ENCODE peak calls at places on chromosomes 2 and 18, in ten cellular contexts. F is IMR-90; E is kidney epithelial cell; U is cardiac fibroblast; N is Karpas-422; V is choroid plexus epithelial cell; R is astrocyte of the spinal cord; M is CD8-positive, alpha-beta memory T cell; H is prostate gland; C is fibroblast of mammary gland. J is an unnamed sample.

GRCh38 chr2:100767224-100767653 is 52.7 kb upstream of the NPAS2 start:
- DNase-seq in F (peak), E (no peak), U (peak), N (no peak), V (no peak), R (peak), M (no peak), H (peak), C (peak), J (peak)

GRCh38 chr2:64586883-64587481 is 62.9 kb downstream of the AFTPH start:
- DNase-seq in F (peak), E (no peak), U (peak), N (peak), V (peak), R (peak), M (peak), H (no peak), C (peak), J (peak)

GRCh38 chr2:23677836-23678235 is 249.1 kb downstream of the ATAD2B start:
- DNase-seq in F (no peak), E (no peak), U (no peak), N (no peak), V (no peak), R (no peak), M (no peak), H (no peak), C (no peak), J (no peak)

GRCh38 chr2:199814084-199814844 is 36.7 kb downstream of the FTCDNL1 start:
- DNase-seq in F (no peak), E (no peak), U (no peak), N (no peak), V (no peak), R (peak), M (no peak), H (no peak), C (no peak), J (no peak)

GRCh38 chr2:143473206-143473605 is 344.0 kb downstream of the ARHGAP15 start:
- DNase-seq in F (peak), E (peak), U (peak), N (no peak), V (peak), R (peak), M (no peak), H (no peak), C (peak), J (peak)

GRCh38 chr18:22032392-22032961 is 136.9 kb upstream of the GATA6 start:
- DNase-seq in F (peak), E (peak), U (peak), N (no peak), V (peak), R (peak), M (no peak), H (no peak), C (peak), J (peak)

GRCh38 chr18:45166341-45167108 is 448.8 kb upstream of the SLC14A2 start:
- DNase-seq in F (peak), E (peak), U (peak), N (no peak), V (peak), R (peak), M (no peak), H (peak), C (peak), J (peak)

GRCh38 chr2:14530506-14530905 is 102.0 kb upstream of the LRATD1 start:
- DNase-seq in F (peak), E (no peak), U (no peak), N (no peak), V (peak), R (peak), M (no peak), H (no peak), C (peak), J (no peak)

GRCh38 chr2:165586019-165586418 is 116.5 kb downstream of the CSRNP3 start:
- DNase-seq in F (no peak), E (no peak), U (no peak), N (no peak), V (no peak), R (no peak), M (no peak), H (no peak), C (no peak), J (no peak)

GRCh38 chr2:24972315-24972958 is 682 bp upstream of the DNAJC27 start:
- DNase-seq in F (no peak), E (no peak), U (peak), N (peak), V (peak), R (peak), M (peak), H (peak), C (peak), J (peak)

GRCh38 chr2:230347659-230348305 is 20.8 kb downstream of the SP140L start:
- DNase-seq in F (peak), E (no peak), U (peak), N (no peak), V (peak), R (no peak), M (no peak), H (no peak), C (peak), J (peak)

GRCh38 chr2:61335226-61335625 is 135.7 kb downstream of the USP34 start:
- DNase-seq in F (no peak), E (no peak), U (no peak), N (no peak), V (no peak), R (no peak), M (no peak), H (no peak), C (no peak), J (no peak)

DNA sequence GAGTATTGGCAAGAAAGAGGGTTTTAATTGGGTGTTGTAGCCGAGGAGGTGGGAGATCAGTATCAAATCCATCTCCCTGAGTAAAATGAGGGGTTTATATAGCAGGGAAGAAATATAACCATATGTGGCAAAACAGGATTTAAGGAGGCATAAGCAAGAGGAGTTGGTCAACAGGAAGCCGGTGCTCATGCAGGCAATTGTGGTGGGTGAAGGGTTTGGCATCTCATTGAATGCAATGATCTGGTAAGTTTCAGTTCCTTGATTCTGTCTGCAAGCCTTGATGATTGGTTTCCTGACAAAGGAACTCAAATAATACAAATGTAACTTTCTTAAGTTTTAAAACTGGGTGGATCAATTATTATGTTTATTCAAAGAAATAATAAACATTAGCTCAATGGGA is 564.4 kb upstream of the LINC00305 start:
- DNase-seq in F (no peak), E (no peak), U (no peak), N (no peak), V (no peak), R (no peak), M (no peak), H (no peak), C (no peak), J (no peak)
- H3K4me3 ChIP-seq in F (no peak), E (no peak), U (no peak), N (no peak), V (no peak), R (no peak), M (no peak), H (no peak), C (no peak), J (no peak)

GRCh38 chr2:11482473-11483031 is 16.6 kb upstream of the E2F6 start:
- DNase-seq in F (no peak), E (no peak), U (no peak), N (no peak), V (no peak), R (no peak), M (no peak), H (no peak), C (no peak), J (no peak)
- H3K4me3 ChIP-seq in F (peak), E (peak), U (peak), N (no peak), V (peak), R (no peak), M (no peak), H (peak), C (no peak), J (peak)

DNA sequence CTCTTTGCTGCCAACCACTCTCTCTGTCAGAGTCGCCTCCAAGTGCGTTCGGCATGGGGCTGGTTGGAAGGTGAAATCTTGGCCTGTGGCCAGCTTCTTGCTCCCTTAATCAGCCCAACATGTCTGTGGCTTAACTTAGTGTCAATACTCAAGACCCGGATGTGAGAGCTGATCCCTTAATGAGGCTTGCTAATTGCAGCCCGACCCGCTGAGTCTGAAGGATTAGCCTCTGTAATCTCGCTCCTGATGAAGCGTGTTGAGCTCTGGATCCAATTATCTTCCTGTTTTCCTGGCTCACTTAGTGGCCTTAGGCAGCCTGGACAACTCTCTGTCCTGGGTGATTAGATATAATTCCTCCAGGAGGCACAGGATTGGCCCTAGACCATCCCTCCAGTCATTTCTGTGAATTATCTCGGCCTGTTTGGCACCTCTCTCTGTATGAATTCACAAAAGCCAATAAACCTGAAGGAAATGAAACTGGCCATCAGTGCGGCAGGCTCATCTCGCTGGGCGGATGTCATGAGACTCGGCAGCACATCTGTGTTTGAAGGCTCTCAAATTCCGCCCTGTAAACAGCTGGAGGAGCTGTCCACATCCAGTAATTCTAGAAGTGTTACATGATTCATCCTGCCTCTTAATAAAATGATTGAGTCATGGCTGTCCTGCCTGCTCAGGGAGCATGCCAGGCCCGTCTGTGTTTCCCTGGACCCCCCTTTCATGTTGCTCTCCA is 38.5 kb downstream of the ACOXL start:
- DNase-seq in F (peak), E (peak), U (peak), N (no peak), V (peak), R (peak), M (no peak), H (peak), C (peak), J (peak)
- H3K4me3 ChIP-seq in F (no peak), E (no peak), U (peak), N (no peak), V (no peak), R (no peak), M (no peak), H (no peak), C (no peak), J (peak)

GRCh38 chr2:44936715-44937687 is 4.5 kb upstream of the SIX3 start:
- DNase-seq in F (no peak), E (no peak), U (no peak), N (no peak), V (no peak), R (no peak), M (no peak), H (no peak), C (no peak), J (no peak)
- H3K4me3 ChIP-seq in F (no peak), E (no peak), U (no peak), N (no peak), V (no peak), R (no peak), M (no peak), H (no peak), C (no peak), J (no peak)

DNA sequence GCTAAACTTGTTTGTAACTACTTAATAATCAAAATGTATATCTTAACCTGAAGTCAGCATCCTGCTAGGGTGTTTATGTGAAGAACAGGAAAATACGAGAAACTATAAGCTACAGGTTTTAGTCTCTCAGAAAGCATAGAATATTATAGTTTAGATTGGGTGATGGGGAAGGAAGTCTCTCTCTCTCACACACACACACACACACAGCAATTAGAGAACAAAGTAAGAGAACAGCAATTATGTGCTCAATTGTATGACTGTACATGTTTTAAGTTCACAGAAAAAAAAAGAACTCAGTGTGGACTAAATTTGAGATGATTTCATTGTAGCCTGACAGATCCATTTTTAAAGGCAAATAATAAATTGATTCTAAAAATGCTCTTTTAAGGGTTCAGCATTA is 94.3 kb upstream of the ZNF516 start:
- DNase-seq in F (no peak), E (no peak), U (no peak), N (no peak), V (no peak), R (no peak), M (no peak), H (no peak), C (no peak), J (no peak)
- H3K4me3 ChIP-seq in F (no peak), E (no peak), U (no peak), N (no peak), V (no peak), R (no peak), M (no peak), H (no peak), C (no peak), J (peak)

GRCh38 chr2:208501217-208501616 is 94.6 kb downstream of the PTH2R start:
- DNase-seq in F (no peak), E (no peak), U (no peak), N (no peak), V (peak), R (no peak), M (no peak), H (no peak), C (peak), J (no peak)
- H3K4me3 ChIP-seq in F (no peak), E (no peak), U (no peak), N (no peak), V (no peak), R (no peak), M (no peak), H (no peak), C (no peak), J (no peak)

GRCh38 chr2:37083873-37084792 is at the start of the genes GPATCH11 and HEATR5B:
- DNase-seq in F (peak), E (peak), U (peak), N (peak), V (peak), R (peak), M (peak), H (peak), C (peak), J (peak)

GRCh38 chr2:37084797-37085196 is 479 bp downstream of the GPATCH11 start:
- DNase-seq in F (no peak), E (no peak), U (no peak), N (no peak), V (no peak), R (no peak), M (no peak), H (no peak), C (no peak), J (no peak)

GRCh38 chr2:37085731-37086147 is 1.4 kb downstream of the GPATCH11 start:
- DNase-seq in F (peak), E (no peak), U (peak), N (no peak), V (peak), R (peak), M (no peak), H (no peak), C (peak), J (peak)

GRCh38 chr2:37091873-37092272 is 7.6 kb downstream of the GPATCH11 start:
- DNase-seq in F (no peak), E (no peak), U (no peak), N (peak), V (no peak), R (no peak), M (no peak), H (no peak), C (no peak), J (no peak)

DNA sequence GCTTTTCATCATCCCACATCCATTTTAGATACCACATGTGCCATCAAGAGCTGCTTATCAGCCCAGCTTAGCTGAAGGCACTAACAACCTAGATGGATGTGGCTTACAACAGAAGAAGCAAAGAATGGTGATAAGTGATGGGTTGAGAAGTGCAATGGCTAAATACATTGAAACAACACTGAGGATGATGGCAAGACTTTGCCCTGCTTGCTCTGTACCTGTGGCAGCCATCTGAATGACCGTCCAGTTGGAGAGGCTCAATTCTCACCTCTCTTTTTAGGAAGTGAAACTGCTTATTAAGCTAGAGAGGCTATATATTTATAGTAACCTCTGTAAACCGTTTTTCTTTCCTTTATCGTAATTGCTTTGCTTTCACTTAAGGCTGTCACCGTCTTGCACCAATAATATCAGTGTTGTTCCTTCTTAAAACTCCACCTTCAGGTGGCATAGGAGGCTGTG is 5.7 kb downstream of the GPATCH11 start:
- DNase-seq in F (no peak), E (no peak), U (no peak), N (peak), V (no peak), R (no peak), M (no peak), H (no peak), C (no peak), J (no peak)
- H3K4me3 ChIP-seq in F (no peak), E (no peak), U (no peak), N (peak), V (no peak), R (no peak), M (no peak), H (no peak), C (no peak), J (no peak)

DNA sequence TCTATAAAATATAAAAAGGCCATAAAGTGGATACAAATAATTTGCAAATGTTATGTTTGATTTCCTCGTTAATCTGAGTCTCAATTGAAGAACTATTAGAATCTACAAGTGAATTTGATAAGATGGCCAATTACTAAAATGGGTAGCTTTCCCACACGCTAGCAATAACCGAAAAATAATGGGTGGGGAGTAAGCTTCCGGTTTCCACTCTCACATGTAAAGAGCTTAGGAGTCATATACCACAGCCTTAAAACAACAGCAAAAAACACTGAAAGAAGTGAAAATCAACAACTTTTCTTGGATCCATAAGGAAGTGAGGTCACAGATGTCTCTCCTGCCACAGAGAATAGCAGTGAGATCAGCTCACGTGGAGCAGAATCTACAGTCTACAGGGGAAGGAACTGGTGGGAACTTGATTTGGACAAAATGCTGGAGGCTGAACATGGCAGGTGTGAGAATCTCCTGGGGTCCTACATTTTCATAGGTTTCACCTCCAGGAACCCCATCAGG is 18.6 kb downstream of the THAP4 start:
- DNase-seq in F (no peak), E (no peak), U (no peak), N (no peak), V (no peak), R (no peak), M (no peak), H (no peak), C (no peak), J (no peak)
- H3K4me3 ChIP-seq in F (no peak), E (no peak), U (no peak), N (peak), V (no peak), R (no peak), M (no peak), H (no peak), C (no peak), J (no peak)

GRCh38 chr2:181639686-181640085 is 17.2 kb downstream of the CERKL start:
- DNase-seq in F (no peak), E (no peak), U (no peak), N (no peak), V (no peak), R (no peak), M (no peak), H (no peak), C (no peak), J (no peak)
- H3K4me3 ChIP-seq in F (no peak), E (no peak), U (no peak), N (no peak), V (no peak), R (no peak), M (no peak), H (no peak), C (no peak), J (no peak)

GRCh38 chr2:19360266-19360665 is 1.8 kb upstream of the OSR1 start:
- DNase-seq in F (no peak), E (no peak), U (no peak), N (no peak), V (no peak), R (no peak), M (no peak), H (no peak), C (no peak), J (no peak)

GRCh38 chr2:19362094-19362649 is 3.7 kb upstream of the OSR1 start:
- DNase-seq in F (peak), E (no peak), U (peak), N (no peak), V (peak), R (peak), M (peak), H (no peak), C (peak), J (peak)

GRCh38 chr2:19360881-19361321 is 2.5 kb upstream of the OSR1 start:
- DNase-seq in F (no peak), E (no peak), U (no peak), N (no peak), V (no peak), R (no peak), M (no peak), H (no peak), C (no peak), J (no peak)

GRCh38 chr2:19362652-19363473 is 4.4 kb upstream of the OSR1 start:
- DNase-seq in F (peak), E (no peak), U (peak), N (peak), V (peak), R (peak), M (peak), H (peak), C (peak), J (peak)

DNA sequence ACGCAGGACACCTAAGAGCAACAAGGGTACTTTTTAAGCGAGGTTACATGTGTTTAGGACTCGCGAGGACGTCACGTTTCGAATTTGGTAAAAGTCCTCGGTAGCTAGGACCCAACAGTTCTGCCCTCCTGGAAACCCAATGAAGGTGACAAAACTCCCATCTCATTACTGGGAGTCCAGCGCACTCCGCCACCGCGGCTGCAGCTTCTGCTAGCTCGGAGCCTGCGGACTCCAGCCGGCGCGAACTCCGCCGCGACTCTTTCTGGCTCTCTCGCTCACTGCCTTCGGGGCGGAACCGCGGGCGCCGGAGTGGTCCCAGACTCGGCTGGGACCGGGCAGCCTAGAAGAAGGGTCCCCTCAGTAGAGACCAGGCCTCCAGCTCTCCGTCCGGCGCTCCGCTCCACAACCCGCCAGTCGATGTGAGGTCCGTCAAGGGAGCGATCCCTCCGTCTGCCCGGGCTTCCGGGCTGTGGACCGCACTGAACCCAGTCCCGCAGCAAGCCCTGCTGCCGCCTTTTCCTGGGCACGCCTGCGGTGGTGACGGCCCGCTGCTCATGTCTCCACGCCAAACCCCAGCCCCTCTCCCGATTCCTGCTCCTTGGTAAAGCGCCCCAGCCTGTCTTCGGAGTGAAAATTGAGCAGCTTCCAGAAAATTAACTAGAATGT is 3.0 kb upstream of the OSR1 start:
- DNase-seq in F (no peak), E (no peak), U (peak), N (no peak), V (peak), R (peak), M (no peak), H (no peak), C (no peak), J (peak)
- H3K4me3 ChIP-seq in F (peak), E (peak), U (peak), N (no peak), V (peak), R (peak), M (peak), H (peak), C (peak), J (peak)